ENCODE peak calls at places on chromosomes 4 and X, in five cellular contexts. M is IMR-90, O is mesenchymal stem cell, K is trophoblast cell, L is H9. N is an unnamed sample. For H3K4me1, the result is how much of the 10 kb centered on the place peaks cover.

GRCh38 chrX:53247928-53248327 is 22.9 kb upstream of the KDM5C start:
- DNase-seq in L (no peak), O (no peak), K (no peak), M (no peak), N (no peak)

GRCh38 chrX:47623540-47624027 is 3.9 kb upstream of the SYN1 start:
- DNase-seq in K (peak), L (peak), M (peak), O (peak), N (peak)

GRCh38 chr4:75513529-75514130 is 573 bp downstream of the RCHY1 start:
- DNase-seq in K (no peak), M (peak), O (peak), L (no peak), N (no peak)

GRCh38 chr4:41796545-41797210 is 48.2 kb upstream of the PHOX2B start:
- DNase-seq in K (no peak), O (no peak), L (peak), M (no peak), N (peak)

GRCh38 chrX:8688776-8689175 is 43.2 kb downstream of the ANOS1 start:
- DNase-seq in L (peak), K (no peak), O (no peak), M (no peak), N (no peak)

GRCh38 chr4:156778093-156778492 is 193.5 kb downstream of the PDGFC start:
- DNase-seq in O (peak), K (no peak), L (no peak), M (peak), N (no peak)

GRCh38 chr4:41212221-41213203 is 1.8 kb downstream of the APBB2 start:
- DNase-seq in M (peak), L (no peak), O (peak), K (no peak), N (no peak)

GRCh38 chrX:1581132-1581531 is 10.3 kb upstream of the AKAP17A start:
- DNase-seq in O (peak), K (peak), M (no peak), L (peak), N (no peak)

GRCh38 chr4:40908702-40909362 is 159.1 kb downstream of the NSUN7 start:
- DNase-seq in O (peak), M (peak), L (peak), K (peak), N (peak)

DNA sequence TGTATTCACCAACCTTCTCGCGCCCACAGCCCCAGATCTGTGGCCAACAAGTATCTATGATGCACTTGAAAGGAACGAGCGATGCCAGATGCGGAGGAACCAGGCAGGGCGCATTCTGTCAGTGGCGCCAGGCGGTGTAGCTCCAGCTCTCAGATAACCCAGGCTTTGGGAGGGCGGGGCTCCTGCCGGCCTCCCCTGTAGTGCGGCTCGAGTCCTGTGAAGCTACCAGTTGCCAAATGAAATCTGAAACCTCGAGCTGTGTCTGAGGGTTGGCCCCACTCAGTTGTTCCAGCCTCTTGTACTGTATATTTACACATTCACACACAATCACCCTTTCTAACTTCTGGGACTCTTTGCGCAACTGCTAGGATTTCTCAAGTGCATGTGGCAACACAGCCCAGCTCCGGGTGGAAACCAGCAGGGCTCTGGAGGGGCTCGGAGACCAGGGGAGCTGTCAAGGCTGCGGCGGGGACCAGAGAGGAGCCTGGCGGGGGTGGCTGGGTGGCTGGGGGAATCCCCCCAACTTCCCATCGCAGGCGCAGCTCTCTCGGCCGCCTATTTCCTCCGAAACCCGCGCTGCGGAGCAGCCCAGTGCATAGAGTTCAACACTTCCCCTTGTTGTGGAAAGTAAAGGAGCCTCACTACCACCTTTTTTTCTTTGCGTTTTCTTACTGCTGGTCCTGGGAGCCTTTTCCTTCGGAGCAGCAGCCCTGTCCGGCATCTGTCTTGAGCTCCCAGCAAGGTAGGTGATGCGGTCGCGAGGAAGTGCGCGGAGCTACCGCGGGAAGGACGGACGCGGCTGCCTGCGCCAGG is at the start of gene ARHGAP24:
- DNase-seq in K (peak), L (peak), M (peak), O (peak), N (peak)
- H3K27ac ChIP-seq in K (peak), L (no peak), M (no peak), O (peak), N (peak)

GRCh38 chr4:5166377-5166776 is 115.1 kb downstream of the STK32B start:
- DNase-seq in O (peak), K (no peak), M (no peak), L (peak), N (no peak)
- H4K91ac ChIP-seq in O (peak), K (no peak), M (peak), L (no peak), N (no peak)

GRCh38 chr4:17103231-17103630 is 204.8 kb upstream of the LDB2 start:
- DNase-seq in K (no peak), L (no peak), O (peak), M (peak), N (no peak)
- H3K4me1 ChIP-seq in K (under half), L (under half), O (under half), M (under half), N (under half)

GRCh38 chr4:150010525-150011126 is 67.6 kb upstream of the DCLK2 start:
- DNase-seq in O (peak), M (peak), L (peak), K (peak), N (peak)
- H3K27ac ChIP-seq in O (no peak), M (no peak), L (no peak), K (no peak), N (no peak)

DNA sequence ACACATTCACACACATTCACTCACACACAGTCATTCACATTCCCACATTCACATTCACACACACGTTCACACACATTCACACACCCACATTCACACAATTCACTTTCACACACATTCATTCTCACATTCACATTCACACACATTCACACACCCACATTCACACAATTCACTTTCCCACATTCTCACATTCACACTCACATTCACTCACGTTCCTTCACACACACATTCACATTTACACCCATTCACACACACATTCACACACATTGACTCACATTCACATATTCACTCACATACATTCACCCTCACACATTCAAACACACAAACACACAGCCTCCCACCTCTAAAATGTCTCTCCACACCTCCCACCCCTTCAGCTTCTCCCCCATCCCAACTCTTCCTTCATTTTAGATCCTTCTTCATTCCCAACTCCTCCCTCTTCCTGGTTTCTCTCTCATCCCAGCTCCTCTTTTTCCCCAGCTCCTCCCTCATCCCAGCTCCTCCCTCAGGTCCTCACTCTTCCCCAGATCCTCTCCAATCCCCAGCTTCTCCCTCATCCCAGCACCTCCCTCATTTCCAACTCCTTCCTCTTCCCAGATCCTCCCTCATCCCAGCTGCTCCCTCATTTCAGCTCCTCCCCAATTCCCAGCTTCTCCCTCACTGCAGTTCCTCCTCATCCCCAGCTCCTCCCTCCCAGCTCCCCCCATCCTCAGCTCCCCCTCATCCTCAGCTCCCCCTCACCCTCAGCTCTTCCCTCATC is 111.0 kb downstream of the FAM53A start:
- DNase-seq in M (no peak), K (no peak), L (no peak), O (no peak), N (no peak)
- H4K91ac ChIP-seq in M (no peak), K (no peak), L (no peak), O (no peak), N (no peak)

DNA sequence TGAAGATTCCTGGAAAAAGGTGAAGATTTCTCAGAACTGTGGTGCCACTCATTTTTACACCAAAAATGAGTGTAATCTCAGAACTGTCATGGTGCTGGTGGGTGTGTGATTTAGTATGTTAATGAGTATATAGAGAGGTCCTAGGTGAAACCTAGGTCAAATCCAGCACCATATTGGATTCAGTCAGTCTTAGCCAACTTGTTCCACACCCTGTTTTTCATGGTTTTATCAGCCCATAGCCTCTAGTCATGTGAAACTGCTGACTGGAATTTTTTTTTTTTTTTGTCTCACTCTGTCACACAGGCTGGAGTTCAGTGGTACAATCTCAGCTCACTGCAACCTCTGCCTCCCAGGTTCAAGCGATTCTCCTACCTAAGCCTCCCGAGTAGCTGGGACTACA is 58.0 kb downstream of the LAS1L start:
- DNase-seq in M (no peak), O (no peak), L (no peak), K (no peak), N (no peak)
- H3K4me1 ChIP-seq in M (under half), O (under half), L (under half), K (under half), N (under half)

DNA sequence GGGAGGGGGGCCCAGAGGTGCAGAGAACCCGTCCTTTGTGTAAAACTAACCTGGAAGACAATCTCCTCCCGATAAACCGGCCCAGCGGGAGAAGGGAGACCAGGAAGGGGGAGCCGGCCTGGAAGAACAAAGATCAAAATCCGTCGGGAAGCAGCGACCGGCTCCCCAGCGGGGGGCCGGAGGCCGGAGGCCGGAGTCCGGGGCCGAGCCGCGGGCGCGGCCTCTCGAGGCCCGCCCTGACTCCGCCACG is 552 bp downstream of the ZDHHC9 start:
- DNase-seq in M (no peak), K (no peak), L (peak), O (no peak), N (no peak)
- H3K27ac ChIP-seq in M (peak), K (no peak), L (no peak), O (peak), N (no peak)

DNA sequence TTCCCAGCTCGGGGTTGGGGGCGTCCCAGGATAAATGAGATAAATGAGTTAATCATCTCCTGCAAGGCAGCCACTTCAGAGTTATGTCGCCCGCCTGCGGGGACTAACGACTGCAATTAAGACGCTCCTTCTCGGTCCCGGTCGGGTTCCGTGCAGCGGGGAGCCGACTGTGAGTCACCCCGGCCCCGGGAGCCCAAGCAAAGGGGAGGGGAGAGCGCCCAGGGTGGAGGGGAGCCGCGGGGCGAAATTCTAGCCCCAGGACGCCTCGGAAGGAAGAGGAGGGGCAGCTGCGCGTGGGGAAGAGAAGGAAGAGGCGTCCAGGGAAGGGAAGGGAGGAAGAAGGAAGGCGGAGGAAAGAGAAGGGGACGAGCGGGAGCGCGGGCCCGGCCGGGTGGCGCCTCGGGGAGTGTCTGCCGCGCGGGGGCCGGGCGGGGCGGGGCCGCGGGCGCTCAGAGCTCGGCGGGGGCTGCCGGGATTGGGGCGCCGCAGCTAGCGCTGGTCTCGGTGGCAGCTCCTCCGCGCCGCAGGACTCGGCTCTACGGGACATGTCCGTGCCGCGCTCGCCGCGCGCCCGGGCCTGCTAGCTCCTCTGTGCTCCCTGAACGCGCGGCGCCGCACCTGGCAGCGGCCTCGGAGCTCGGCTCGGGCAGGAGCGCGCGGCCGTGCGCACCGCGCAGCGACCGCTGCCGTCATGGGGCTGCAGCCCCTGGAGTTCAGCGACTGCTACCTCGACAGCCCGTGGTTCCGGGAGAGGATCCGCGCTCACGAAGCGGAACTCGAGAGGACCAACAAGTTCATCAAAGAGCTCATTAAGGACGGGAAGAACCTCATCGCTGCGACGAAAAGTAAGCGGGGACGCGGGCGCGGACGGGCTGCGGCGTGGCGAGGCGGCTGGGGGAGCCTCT is at the start of gene ARHGAP10:
- DNase-seq in O (peak), L (peak), K (peak), M (peak), N (peak)
- H4K91ac ChIP-seq in O (peak), L (no peak), K (peak), M (peak), N (no peak)

GRCh38 chr4:5715357-5715756 is 4.4 kb downstream of the EVC start:
- DNase-seq in M (no peak), O (no peak), K (no peak), L (no peak), N (no peak)
- H3K4me1 ChIP-seq in M (under half), O (under half), K (under half), L (under half), N (under half)

GRCh38 chr4:158769175-158769831 is 477 bp downstream of the FNIP2 start:
- DNase-seq in O (peak), L (peak), K (peak), M (no peak), N (no peak)
- H3K27ac ChIP-seq in O (no peak), L (no peak), K (no peak), M (peak), N (no peak)

N was measured in neuronal stem cell.